ENCODE peak calls at places on chromosome 5, in seven cellular contexts. T, X, B, U, Q, L and A are unnamed samples.
A peak's percentile ranks its signal among the peaks of the same experiment; 100 is the strongest.

GRCh38 chr5:50667653-50668403 is 1.4 kb downstream of the PARP8 start:
- DNase-seq in L (peak; percentile 74), T (no peak), X (peak; percentile 71), B (peak; percentile 79), Q (peak; percentile 78), U (no peak), A (peak; percentile 31)

GRCh38 chr5:131610198-131611063 is 24.6 kb downstream of the RAPGEF6 start:
- DNase-seq in L (no peak), T (no peak), X (no peak), B (no peak), Q (no peak), U (peak; percentile 26), A (peak; percentile 84)

GRCh38 chr5:140785905-140786686 is at the start of gene PCDHA1:
- DNase-seq in X (no peak), B (no peak), T (no peak), U (no peak), L (no peak), Q (no peak), A (no peak)

GRCh38 chr5:144104086-144104485 is 66.4 kb downstream of the YIPF5 start:
- DNase-seq in L (no peak), T (no peak), Q (no peak), U (no peak), B (no peak), X (no peak), A (no peak)

GRCh38 chr5:74167206-74167929 is 473.2 kb downstream of the ENC1 start:
- DNase-seq in U (no peak), T (no peak), Q (no peak), L (no peak), B (no peak), X (no peak), A (peak; percentile 29)

GRCh38 chr5:124025306-124025705 is 513.3 kb downstream of the CSNK1G3 start:
- DNase-seq in U (no peak), L (no peak), T (no peak), Q (no peak), B (no peak), X (no peak), A (no peak)

GRCh38 chr5:175096469-175097185 is 347.4 kb downstream of the DRD1 start:
- DNase-seq in B (no peak), X (no peak), T (no peak), L (no peak), Q (no peak), U (no peak), A (no peak)

GRCh38 chr5:56075361-56075760 is 80.6 kb upstream of the IL6ST start:
- DNase-seq in T (no peak), Q (no peak), L (peak; percentile 33), X (no peak), B (no peak), U (no peak), A (no peak)

GRCh38 chr5:67971223-67971830 is 244.2 kb upstream of the PIK3R1 start:
- DNase-seq in Q (no peak), X (no peak), B (no peak), T (no peak), U (no peak), L (no peak), A (no peak)

GRCh38 chr5:175285263-175285662 is 158.7 kb downstream of the DRD1 start:
- DNase-seq in L (no peak), Q (no peak), B (no peak), X (no peak), U (no peak), T (no peak), A (no peak)

GRCh38 chr5:53820802-53821171 is 260.3 kb downstream of the NDUFS4 start:
- DNase-seq in B (no peak), U (no peak), Q (no peak), L (no peak), X (no peak), T (no peak), A (no peak)

GRCh38 chr5:137036630-137037029 is 462.5 kb downstream of the SPOCK1 start:
- DNase-seq in X (no peak), T (no peak), U (no peak), Q (no peak), B (no peak), L (no peak), A (no peak)

GRCh38 chr5:36692791-36693763 is 86.7 kb downstream of the SLC1A3 start:
- DNase-seq in U (peak; percentile 51), L (peak; percentile 77), T (peak; percentile 19), B (peak; percentile 65), X (peak; percentile 72), Q (peak; percentile 83), A (no peak)

GRCh38 chr5:93053825-93054224 is 527.2 kb downstream of the NR2F1-AS1 start:
- DNase-seq in X (no peak), U (no peak), T (no peak), Q (no peak), L (no peak), B (no peak), A (no peak)

GRCh38 chr5:174323878-174324281 is 278.4 kb downstream of the NSG2 start:
- DNase-seq in T (no peak), Q (no peak), X (no peak), L (no peak), U (peak; percentile 72), B (no peak), A (no peak)

GRCh38 chr5:109681763-109682162 is 8.0 kb upstream of the MAN2A1 start:
- DNase-seq in U (no peak), L (no peak), X (no peak), T (no peak), B (no peak), Q (no peak), A (no peak)

DNA sequence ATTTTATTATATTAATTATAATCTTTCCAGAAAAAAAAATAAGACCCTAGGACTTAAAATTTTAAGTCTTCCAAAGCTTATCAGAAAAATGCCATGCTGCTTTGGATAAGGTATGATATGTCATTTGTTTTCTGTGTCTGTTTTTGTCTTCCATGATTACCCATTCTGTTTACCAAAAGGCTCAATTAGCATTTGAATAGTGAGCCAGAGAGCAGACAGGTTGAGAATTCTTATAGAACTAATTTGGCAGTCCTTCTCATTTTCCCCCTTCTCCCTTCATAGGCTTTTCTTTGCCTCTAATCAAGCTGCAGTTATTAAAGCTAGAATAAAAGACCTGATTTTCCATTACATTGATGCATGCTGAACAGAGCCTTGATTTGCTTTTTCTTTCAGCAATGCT is 993.0 kb downstream of the MAT2B start:
- DNase-seq in T (no peak), U (no peak), B (no peak), X (no peak), Q (no peak), L (no peak), A (no peak)
- H3K4me3 ChIP-seq in T (no peak overlapping the region), U (no peak overlapping the region), B (no peak overlapping the region), X (no peak overlapping the region), Q (no peak overlapping the region), L (no peak overlapping the region), A (no peak overlapping the region)

DNA sequence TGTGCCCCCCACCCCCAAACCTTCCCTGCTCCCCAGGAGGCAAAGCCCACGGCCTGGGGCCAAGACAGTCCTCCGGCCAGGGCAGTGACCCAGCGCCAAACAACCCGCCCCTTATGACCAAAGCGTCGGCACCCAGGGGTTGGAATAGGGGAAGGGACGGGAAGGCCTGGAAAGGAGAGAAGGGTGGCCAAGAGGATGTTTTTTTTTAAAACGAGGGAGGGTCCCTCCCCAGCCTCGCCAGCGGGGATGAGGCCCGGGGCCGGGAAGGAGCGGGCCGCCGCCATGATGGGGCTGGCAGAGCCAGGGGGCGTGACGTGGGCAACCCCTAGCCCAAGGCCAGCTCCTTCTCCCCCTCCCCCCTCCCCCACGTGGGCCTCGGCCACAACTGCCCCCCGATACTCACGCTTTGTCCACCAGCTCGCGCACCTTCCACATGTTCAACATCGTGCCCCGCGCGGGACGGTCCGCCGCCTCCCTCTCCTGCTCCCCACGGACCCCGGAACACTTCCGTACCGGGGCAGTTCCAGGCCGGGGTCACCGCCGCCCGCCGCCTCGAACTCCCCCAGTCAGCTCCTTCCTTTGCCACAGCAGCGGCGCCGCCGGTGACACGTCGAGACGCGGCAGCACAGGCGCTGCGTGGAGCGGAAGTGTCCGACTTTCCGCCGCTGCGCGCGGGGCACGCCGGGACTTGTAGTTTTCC is at the start of gene CLINT1:
- DNase-seq in U (peak; percentile 70), X (peak; percentile 93), B (peak; percentile 94), Q (peak; percentile 95), T (peak; percentile 68), L (peak; percentile 92), A (peak; percentile 50)
- TF ChIP-seq CTCF in U (no peak), X (no peak), B (no peak), Q (no peak), T (no peak), L (peak; percentile 5), A (no peak)

DNA sequence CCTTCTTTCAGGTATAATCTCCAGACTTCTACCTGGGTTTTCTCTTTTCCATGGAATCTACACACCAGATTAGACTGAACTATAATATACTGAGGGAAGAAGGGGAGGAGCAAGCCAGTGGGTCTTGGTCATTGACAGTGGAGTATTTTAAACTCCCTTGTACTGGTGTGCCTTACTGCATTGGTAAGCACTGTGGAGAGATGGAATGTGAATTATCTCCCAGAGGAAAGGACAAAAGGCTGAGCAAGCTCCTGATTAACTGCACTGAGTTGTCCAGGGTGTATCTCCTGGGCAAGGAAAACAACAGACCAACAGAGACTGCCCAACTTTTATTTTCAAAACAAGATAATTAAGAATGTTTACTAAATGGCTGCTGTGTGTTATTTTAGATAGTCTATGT is 29.8 kb upstream of the SLCO6A1 start:
- DNase-seq in B (no peak), X (no peak), U (no peak), T (no peak), L (no peak), Q (no peak), A (no peak)
- H3K4me3 ChIP-seq in B (no peak overlapping the region), X (no peak overlapping the region), U (no peak overlapping the region), T (no peak overlapping the region), L (no peak overlapping the region), Q (no peak overlapping the region), A (no peak overlapping the region)

GRCh38 chr5:177403826-177404640 is 3.6 kb upstream of the PFN3 start:
- DNase-seq in T (peak; percentile 52), Q (peak; percentile 89), X (peak; percentile 91), L (peak; percentile 81), U (peak; percentile 56), B (peak; percentile 91), A (no peak)

GRCh38 chr5:177404641-177405134 is 4.2 kb upstream of the PFN3 start:
- DNase-seq in B (no peak), Q (no peak), L (no peak), X (no peak), T (no peak), U (no peak), A (no peak)

GRCh38 chr5:177402271-177403043 is 2.0 kb upstream of the PFN3 start:
- DNase-seq in Q (no peak), L (no peak), U (peak; percentile 82), B (peak; percentile 90), X (peak; percentile 82), T (no peak), A (no peak)

GRCh38 chr5:177405312-177405711 is 4.1 kb downstream of the F12 start:
- DNase-seq in X (no peak), B (no peak), L (no peak), Q (no peak), U (no peak), T (no peak), A (no peak)

DNA sequence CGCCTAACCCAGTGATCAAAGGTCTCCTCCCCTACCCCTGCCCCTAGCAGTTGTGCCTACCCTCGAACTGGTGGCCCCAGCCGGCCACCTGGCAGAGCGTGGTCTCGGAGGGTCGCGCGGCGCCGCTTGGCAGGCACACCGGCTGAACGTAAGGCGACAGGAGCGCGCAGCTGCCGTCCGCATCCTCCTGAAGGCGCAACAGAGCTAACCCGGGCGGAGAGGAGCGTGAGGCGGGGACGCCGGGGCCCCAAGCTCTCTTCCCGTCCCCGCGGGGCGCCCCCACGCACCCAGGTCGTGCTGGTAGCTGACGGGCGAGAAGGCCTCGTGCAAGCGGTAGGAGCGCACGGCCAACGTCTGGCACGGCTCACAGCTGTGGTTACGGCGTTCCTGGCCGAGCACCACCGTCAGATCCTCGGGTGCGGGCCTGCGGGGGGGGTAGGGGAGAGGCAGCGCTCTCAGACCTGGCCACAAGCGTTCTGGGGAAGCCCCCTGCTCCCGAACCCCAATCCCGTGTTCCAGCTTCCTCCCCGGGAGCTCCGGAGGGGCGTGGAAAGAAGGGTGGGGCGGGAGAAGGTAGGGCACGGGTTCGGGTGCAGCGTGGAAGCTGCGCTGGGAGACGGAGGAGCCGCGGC is 2.8 kb upstream of the PFN3 start:
- DNase-seq in L (no peak), T (no peak), X (peak; percentile 33), Q (no peak), U (no peak), B (no peak), A (no peak)
- TF ChIP-seq CTCF in L (no peak), T (no peak), X (no peak), Q (no peak), U (no peak), B (no peak), A (no peak)